ENCODE peak calls at places on chromosome 19, in eight cellular contexts. I is GM06990; V is CD4-positive, alpha-beta T cell; X is transverse colon; O is GM12878; P is AG04449; T is mesothelial cell of epicardium; C is fibroblast of pulmonary artery. L is an unnamed sample.

GRCh38 chr19:40147693-40148347 is 43.4 kb upstream of the MAP3K10 start:
- DNase-seq in I (no peak), V (no peak), X (peak; percentile 11), O (no peak), P (peak; percentile 28), T (no peak), C (peak; percentile 82), L (no peak)

GRCh38 chr19:56491399-56491798 is 14.3 kb upstream of the ZNF667 start:
- DNase-seq in I (no peak), V (no peak), X (no peak), O (no peak), P (no peak), T (no peak), C (peak; percentile 10), L (no peak)

GRCh38 chr19:47296036-47296435 is 13.6 kb upstream of the C5AR1 start:
- DNase-seq in I (no peak), V (peak; percentile 70), X (peak; percentile 77), O (no peak), P (no peak), T (peak; percentile 64), C (peak; percentile 82), L (peak; percentile 83)

GRCh38 chr19:29191005-29191404 is 21.9 kb downstream of the UQCRFS1 start:
- DNase-seq in I (no peak), V (no peak), X (no peak), O (no peak), P (no peak), T (no peak), C (no peak), L (no peak)

GRCh38 chr19:29526730-29527499 is 1.1 kb downstream of the VSTM2B start:
- DNase-seq in I (peak; percentile 31), V (no peak), X (no peak), O (no peak), P (no peak), T (no peak), C (no peak), L (peak; percentile 62)

GRCh38 chr19:32566246-32566830 is 14.7 kb upstream of the PDCD5 start:
- DNase-seq in I (no peak), V (no peak), X (no peak), O (no peak), P (no peak), T (no peak), C (no peak), L (no peak)

GRCh38 chr19:34818270-34818669 is 45.3 kb upstream of the ZNF599 start:
- DNase-seq in I (no peak), V (no peak), X (no peak), O (no peak), P (no peak), T (no peak), C (no peak), L (no peak)

GRCh38 chr19:19120308-19121156 is 17.7 kb downstream of the TMEM161A start:
- DNase-seq in I (peak; percentile 52), V (no peak), X (peak; percentile 71), O (no peak), P (no peak), T (peak; percentile 75), C (peak; percentile 82), L (no peak)

GRCh38 chr19:15124572-15125231 is 17.5 kb downstream of the SYDE1 start:
- DNase-seq in I (peak; percentile 35), V (no peak), X (peak; percentile 76), O (no peak), P (no peak), T (no peak), C (no peak), L (no peak)

GRCh38 chr19:19587776-19588175 is 30.7 kb downstream of the PBX4 start:
- DNase-seq in I (no peak), V (no peak), X (no peak), O (no peak), P (no peak), T (no peak), C (no peak), L (no peak)

GRCh38 chr19:34766386-34766785 is 6.6 kb downstream of the ZNF599 start:
- DNase-seq in I (no peak), V (no peak), X (no peak), O (no peak), P (no peak), T (no peak), C (no peak), L (no peak)

GRCh38 chr19:17539288-17540117 is 15.9 kb upstream of the COLGALT1 start:
- DNase-seq in I (peak; percentile 97), V (peak; percentile 99), X (peak; percentile 90), O (no peak), P (no peak), T (peak; percentile 65), C (peak; percentile 97), L (peak; percentile 99)
- TF ChIP-seq CTCF in I (no peak), V (peak; percentile 4), X (peak; percentile 19), O (no peak), P (peak; percentile 36), T (no peak), C (peak; percentile 31), L (peak; percentile 19)

DNA sequence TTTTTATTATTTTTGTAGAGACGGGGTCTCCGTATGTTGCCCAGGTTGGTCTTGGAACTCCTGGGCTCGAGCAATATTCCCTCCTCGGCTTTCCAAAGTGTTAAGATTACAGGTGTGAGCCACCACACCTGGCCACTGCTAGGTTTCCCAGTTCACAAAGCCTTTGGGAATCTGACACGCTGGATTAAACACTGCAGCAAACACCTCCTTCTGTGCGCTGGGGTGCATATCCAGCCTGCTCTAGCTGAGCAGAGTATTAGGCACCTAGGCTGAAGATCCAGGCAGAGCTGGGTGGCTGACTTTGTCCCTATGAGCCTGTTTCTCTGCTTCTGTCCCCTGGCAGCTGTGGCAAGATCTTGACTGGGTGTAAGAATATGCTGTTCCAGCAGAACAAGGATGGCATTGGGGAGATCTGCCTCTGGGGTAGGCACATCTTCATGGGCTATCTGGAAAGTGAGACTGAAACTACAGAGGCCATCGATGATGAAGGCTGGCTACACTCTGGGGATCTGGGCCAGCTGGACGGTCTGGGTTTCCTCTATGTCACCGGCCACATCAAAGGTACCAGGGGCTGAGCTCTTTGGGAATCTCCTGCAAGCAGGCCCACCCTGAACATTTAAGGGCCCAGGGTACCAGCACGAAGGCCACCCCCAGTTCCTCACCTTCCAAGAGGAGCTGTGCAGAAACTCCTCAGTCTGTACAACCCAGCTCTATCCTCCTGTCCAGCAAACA is 49.8 kb downstream of the ACSBG2 start:
- DNase-seq in I (no peak), V (no peak), X (no peak), O (no peak), P (no peak), T (no peak), C (no peak), L (no peak)
- TF ChIP-seq CTCF in I (no peak), V (no peak), X (no peak), O (no peak), P (no peak), T (no peak), C (no peak), L (no peak)

DNA sequence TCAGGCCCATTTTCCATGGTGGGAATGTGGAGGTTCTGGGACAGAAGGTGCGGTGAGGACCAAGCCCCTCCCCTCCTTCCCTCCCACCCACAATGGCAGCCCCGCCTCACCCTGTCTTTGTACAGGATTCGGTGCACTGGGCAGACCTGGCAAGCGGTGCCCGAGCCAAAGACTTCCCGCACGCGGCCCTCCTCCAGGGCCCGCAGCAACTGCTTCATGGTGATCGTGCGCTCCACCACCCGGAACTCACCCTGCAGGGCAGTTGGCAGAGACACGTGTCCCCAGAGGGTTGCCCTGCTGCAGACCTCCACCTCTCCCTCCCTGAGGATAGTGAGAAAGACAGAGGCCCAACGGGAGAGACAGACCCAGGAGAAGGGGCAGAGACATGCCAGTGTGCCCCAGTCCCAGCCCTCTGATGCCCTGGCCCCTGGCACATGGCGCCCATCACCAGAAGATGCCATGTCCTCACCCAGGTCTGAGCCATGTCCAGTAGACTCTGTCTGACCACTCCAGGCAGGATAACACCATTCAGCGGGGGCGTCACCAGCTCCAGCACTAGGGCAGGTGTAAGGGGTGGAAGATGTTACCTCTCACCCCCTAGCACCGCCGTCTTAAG is 14.3 kb downstream of the BCAT2 start:
- DNase-seq in I (no peak), V (no peak), X (no peak), O (no peak), P (no peak), T (no peak), C (no peak), L (no peak)
- TF ChIP-seq CTCF in I (no peak), V (no peak), X (no peak), O (no peak), P (no peak), T (no peak), C (no peak), L (no peak)

GRCh38 chr19:55468054-55468393 is 3.5 kb upstream of the C19orf85 start:
- DNase-seq in I (no peak), V (no peak), X (no peak), O (no peak), P (no peak), T (no peak), C (no peak), L (no peak)
- TF ChIP-seq CTCF in I (no peak), V (peak; percentile 57), X (no peak), O (no peak), P (no peak), T (peak; percentile 68), C (no peak), L (no peak)

DNA sequence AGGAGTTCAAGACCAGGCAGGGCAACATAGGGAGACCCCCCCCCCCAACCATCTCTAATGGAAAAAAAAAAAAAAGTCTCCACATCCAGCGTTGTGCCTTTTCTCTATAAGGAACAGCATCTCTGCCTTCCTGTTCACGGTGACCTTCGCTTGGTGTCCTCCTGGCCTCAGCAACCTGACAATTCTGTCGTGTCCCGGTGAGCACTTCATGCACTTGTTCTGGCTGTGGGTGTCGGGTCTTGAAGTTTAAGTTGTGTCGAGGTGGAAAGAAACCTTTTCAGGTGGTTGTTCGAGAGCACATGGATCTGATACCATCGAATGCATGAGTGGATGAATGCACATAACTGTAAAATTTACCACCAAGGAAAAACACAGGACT is 594 bp downstream of the ZNF559 start:
- DNase-seq in I (peak; percentile 13), V (no peak), X (no peak), O (no peak), P (no peak), T (no peak), C (no peak), L (no peak)
- TF ChIP-seq CTCF in I (no peak), V (no peak), X (no peak), O (no peak), P (no peak), T (no peak), C (no peak), L (no peak)

GRCh38 chr19:7500811-7501450 is 12.1 kb upstream of the PEX11G start:
- DNase-seq in I (no peak), V (no peak), X (peak; percentile 74), O (no peak), P (no peak), T (peak; percentile 64), C (no peak), L (peak; percentile 74)
- TF ChIP-seq CTCF in I (no peak), V (no peak), X (peak; percentile 40), O (no peak), P (no peak), T (no peak), C (no peak), L (no peak)

DNA sequence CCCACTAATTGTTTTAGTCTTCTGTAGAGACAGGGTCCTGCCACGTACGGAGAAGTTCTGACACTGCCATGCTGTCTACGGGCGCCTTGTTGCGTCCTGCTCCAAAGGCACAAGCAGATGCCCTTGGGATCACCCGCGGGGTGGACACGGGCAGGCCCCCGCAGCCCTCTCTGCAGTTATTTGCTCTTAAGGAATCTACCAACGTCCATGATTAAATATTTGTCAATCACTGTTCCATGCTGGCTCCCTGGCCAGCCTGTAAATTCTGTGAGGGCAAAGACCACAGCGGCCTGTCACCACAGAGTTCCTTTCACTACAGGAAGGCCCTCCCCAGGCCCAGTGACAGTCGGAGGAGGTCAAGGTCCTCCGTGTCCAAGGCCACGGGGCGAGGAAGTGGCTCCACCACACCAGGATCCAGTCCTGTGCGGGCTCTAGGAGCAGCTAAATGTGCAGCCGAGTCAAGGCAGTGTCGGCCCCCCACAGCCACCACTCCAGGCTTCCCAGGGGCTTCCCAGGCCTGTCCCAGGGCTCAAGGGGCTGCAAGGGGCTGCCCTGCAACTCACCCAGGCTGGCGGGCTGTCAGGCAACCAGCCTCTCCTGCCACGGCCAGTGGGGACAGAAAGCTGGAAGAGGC is 2.1 kb downstream of the RNF126 start:
- DNase-seq in I (no peak), V (no peak), X (peak; percentile 75), O (no peak), P (no peak), T (no peak), C (no peak), L (no peak)
- TF ChIP-seq CTCF in I (no peak), V (no peak), X (no peak), O (no peak), P (no peak), T (no peak), C (no peak), L (no peak)

L was measured in GM13977.